ENCODE peak calls at places on chromosomes 1 and 21, in seven cellular contexts. F, O, B, L, E, T and H are unnamed samples.
A peak's percentile ranks its signal among the peaks of the same experiment; 100 is the strongest.

GRCh38 chr1:207300970-207301369 is 20.5 kb upstream of the CD55 start:
- DNase-seq in F (no peak), O (no peak), B (no peak), L (no peak), E (no peak), T (no peak), H (no peak)

GRCh38 chr1:36084502-36085115 is 715 bp downstream of the TEKT2 start:
- DNase-seq in F (no peak), O (no peak), B (no peak), L (no peak), E (no peak), T (no peak), H (no peak)

GRCh38 chr1:211828584-211829342 is 1.8 kb downstream of the LPGAT1 start:
- DNase-seq in F (no peak), O (no peak), B (no peak), L (no peak), E (no peak), T (no peak), H (no peak)

GRCh38 chr1:44714944-44715571 is 15.9 kb downstream of the RNU5D-1 start:
- DNase-seq in F (no peak), O (peak; percentile 82), B (peak; percentile 82), L (peak; percentile 62), E (peak; percentile 48), T (peak; percentile 71), H (peak; percentile 55)

GRCh38 chr1:116168277-116169032 is 57.3 kb downstream of the MAB21L3 start:
- DNase-seq in F (peak; percentile 64), O (peak; percentile 94), B (peak; percentile 43), L (peak; percentile 76), E (peak; percentile 79), T (no peak), H (peak; percentile 66)

GRCh38 chr21:46049890-46050650 is 47.8 kb upstream of the COL6A2 start:
- DNase-seq in F (no peak), O (no peak), B (no peak), L (no peak), E (no peak), T (no peak), H (no peak)

GRCh38 chr1:109112056-109112651 is 1.8 kb upstream of the ELAPOR1 start:
- DNase-seq in F (no peak), O (no peak), B (peak; percentile 59), L (no peak), E (no peak), T (no peak), H (peak; percentile 49)

GRCh38 chr1:32989160-32989894 is 24.7 kb upstream of the RNF19B start:
- DNase-seq in F (no peak), O (no peak), B (peak; percentile 85), L (no peak), E (no peak), T (no peak), H (no peak)

GRCh38 chr1:24688033-24688432 is 44.9 kb downstream of the SRRM1 start:
- DNase-seq in F (no peak), O (no peak), B (no peak), L (no peak), E (no peak), T (no peak), H (no peak)

GRCh38 chr21:42289926-42290325 is 25.3 kb downstream of the TFF3 start:
- DNase-seq in F (no peak), O (peak; percentile 66), B (peak; percentile 5), L (no peak), E (no peak), T (no peak), H (no peak)

GRCh38 chr21:38984568-38984967 is 178.8 kb downstream of the ETS2 start:
- DNase-seq in F (no peak), O (no peak), B (peak; percentile 56), L (no peak), E (no peak), T (no peak), H (no peak)

GRCh38 chr1:8746554-8746953 is 70.9 kb downstream of the RERE start:
- DNase-seq in F (no peak), O (no peak), B (no peak), L (no peak), E (no peak), T (no peak), H (no peak)

GRCh38 chr21:37829043-37829442 is 87.2 kb downstream of the KCNJ6 start:
- DNase-seq in F (no peak), O (no peak), B (no peak), L (no peak), E (no peak), T (no peak), H (no peak)

GRCh38 chr1:64473367-64473766 is 3.4 kb downstream of the CACHD1 start:
- DNase-seq in F (no peak), O (no peak), B (no peak), L (no peak), E (no peak), T (no peak), H (no peak)

GRCh38 chr1:220579317-220579716 is 51.4 kb downstream of the MARK1 start:
- DNase-seq in F (no peak), O (no peak), B (no peak), L (no peak), E (no peak), T (peak; percentile 85), H (no peak)

GRCh38 chr1:242739246-242739645 is 214.7 kb upstream of the PLD5 start:
- DNase-seq in F (no peak), O (no peak), B (no peak), L (no peak), E (no peak), T (no peak), H (no peak)

GRCh38 chr1:19308509-19308907 is 3.4 kb downstream of the AKR7A2 start:
- DNase-seq in F (no peak), O (no peak), B (no peak), L (no peak), E (no peak), T (no peak), H (no peak)